ENCODE peak calls at places on chromosome 14, in eight cellular contexts. One of them, this sample, is unnamed.

GRCh38 chr14:45716506-45716905 is 463.5 kb upstream of the MIS18BP1 start:
- DNase-seq in MCF 10A: peak; percentile 12
- DNase-seq in CD4-positive, alpha-beta T cell: no peak
- DNase-seq in HCEC 1CT: no peak
- DNase-seq in naive B cell: no peak
- DNase-seq in RPMI7951: peak; percentile 39
- DNase-seq in endothelial cell: peak; percentile 9
- DNase-seq in Right ventricle myocardium superior: no peak
- DNase-seq in this sample: no peak

GRCh38 chr14:50805396-50805795 is 25.6 kb downstream of the NIN start:
- DNase-seq in MCF 10A: no peak
- DNase-seq in CD4-positive, alpha-beta T cell: no peak
- DNase-seq in HCEC 1CT: no peak
- DNase-seq in naive B cell: no peak
- DNase-seq in RPMI7951: no peak
- DNase-seq in endothelial cell: no peak
- DNase-seq in Right ventricle myocardium superior: no peak
- DNase-seq in this sample: no peak

GRCh38 chr14:35534884-35535793 is 1.2 kb downstream of the INSM2 start:
- DNase-seq in MCF 10A: peak; percentile 52
- DNase-seq in CD4-positive, alpha-beta T cell: peak; percentile 43
- DNase-seq in HCEC 1CT: no peak
- DNase-seq in naive B cell: peak; percentile 73
- DNase-seq in RPMI7951: peak; percentile 55
- DNase-seq in endothelial cell: peak; percentile 89
- DNase-seq in Right ventricle myocardium superior: peak; percentile 70
- DNase-seq in this sample: peak; percentile 45

GRCh38 chr14:54713364-54713763 is 146.4 kb downstream of the SAMD4A start:
- DNase-seq in MCF 10A: no peak
- DNase-seq in CD4-positive, alpha-beta T cell: no peak
- DNase-seq in HCEC 1CT: peak; percentile 22
- DNase-seq in naive B cell: no peak
- DNase-seq in RPMI7951: peak; percentile 48
- DNase-seq in endothelial cell: no peak
- DNase-seq in Right ventricle myocardium superior: no peak
- DNase-seq in this sample: no peak

GRCh38 chr14:55118761-55119160 is 10.3 kb upstream of the LGALS3 start:
- DNase-seq in MCF 10A: no peak
- DNase-seq in CD4-positive, alpha-beta T cell: no peak
- DNase-seq in HCEC 1CT: no peak
- DNase-seq in naive B cell: no peak
- DNase-seq in RPMI7951: no peak
- DNase-seq in endothelial cell: no peak
- DNase-seq in Right ventricle myocardium superior: no peak
- DNase-seq in this sample: no peak

GRCh38 chr14:22174412-22174811 is 414.6 kb downstream of the DAD1 start:
- DNase-seq in MCF 10A: no peak
- DNase-seq in CD4-positive, alpha-beta T cell: no peak
- DNase-seq in HCEC 1CT: no peak
- DNase-seq in naive B cell: no peak
- DNase-seq in RPMI7951: no peak
- DNase-seq in endothelial cell: no peak
- DNase-seq in Right ventricle myocardium superior: no peak
- DNase-seq in this sample: no peak

GRCh38 chr14:29390046-29390841 is 537.4 kb downstream of the PRKD1 start:
- DNase-seq in MCF 10A: no peak
- DNase-seq in CD4-positive, alpha-beta T cell: no peak
- DNase-seq in HCEC 1CT: no peak
- DNase-seq in naive B cell: no peak
- DNase-seq in RPMI7951: no peak
- DNase-seq in endothelial cell: no peak
- DNase-seq in Right ventricle myocardium superior: no peak
- DNase-seq in this sample: no peak

GRCh38 chr14:74160763-74161162 is 76.0 kb downstream of the LIN52 start:
- DNase-seq in MCF 10A: no peak
- DNase-seq in CD4-positive, alpha-beta T cell: no peak
- DNase-seq in HCEC 1CT: no peak
- DNase-seq in naive B cell: no peak
- DNase-seq in RPMI7951: no peak
- DNase-seq in endothelial cell: no peak
- DNase-seq in Right ventricle myocardium superior: no peak
- DNase-seq in this sample: no peak

GRCh38 chr14:22536853-22537338 is 52.1 kb downstream of the DAD1 start:
- DNase-seq in MCF 10A: peak; percentile 98
- DNase-seq in CD4-positive, alpha-beta T cell: peak; percentile 68
- DNase-seq in HCEC 1CT: peak; percentile 95
- DNase-seq in naive B cell: no peak
- DNase-seq in RPMI7951: peak; percentile 96
- DNase-seq in endothelial cell: no peak
- DNase-seq in Right ventricle myocardium superior: no peak
- DNase-seq in this sample: no peak

GRCh38 chr14:67729072-67729561 is 27.4 kb downstream of the RDH12 start:
- DNase-seq in MCF 10A: no peak
- DNase-seq in CD4-positive, alpha-beta T cell: no peak
- DNase-seq in HCEC 1CT: no peak
- DNase-seq in naive B cell: no peak
- DNase-seq in RPMI7951: no peak
- DNase-seq in endothelial cell: no peak
- DNase-seq in Right ventricle myocardium superior: no peak
- DNase-seq in this sample: no peak

GRCh38 chr14:72097173-72097783 is 165.0 kb downstream of the RGS6 start:
- DNase-seq in MCF 10A: no peak
- DNase-seq in CD4-positive, alpha-beta T cell: no peak
- DNase-seq in HCEC 1CT: no peak
- DNase-seq in naive B cell: no peak
- DNase-seq in RPMI7951: no peak
- DNase-seq in endothelial cell: no peak
- DNase-seq in Right ventricle myocardium superior: no peak
- DNase-seq in this sample: no peak

GRCh38 chr14:102774391-102775153 is 2.7 kb upstream of the TRAF3 start:
- DNase-seq in MCF 10A: peak; percentile 75
- DNase-seq in CD4-positive, alpha-beta T cell: peak; percentile 56
- DNase-seq in HCEC 1CT: peak; percentile 69
- DNase-seq in naive B cell: peak; percentile 75
- DNase-seq in RPMI7951: peak; percentile 71
- DNase-seq in endothelial cell: peak; percentile 48
- DNase-seq in Right ventricle myocardium superior: no peak
- DNase-seq in this sample: no peak

GRCh38 chr14:79548836-79549235 is 662.5 kb downstream of the DIO2 start:
- DNase-seq in MCF 10A: no peak
- DNase-seq in CD4-positive, alpha-beta T cell: no peak
- DNase-seq in HCEC 1CT: no peak
- DNase-seq in naive B cell: no peak
- DNase-seq in RPMI7951: no peak
- DNase-seq in endothelial cell: no peak
- DNase-seq in Right ventricle myocardium superior: no peak
- DNase-seq in this sample: no peak

GRCh38 chr14:74377976-74378690 is 29.9 kb downstream of the VRTN start:
- DNase-seq in MCF 10A: no peak
- DNase-seq in CD4-positive, alpha-beta T cell: no peak
- DNase-seq in HCEC 1CT: no peak
- DNase-seq in naive B cell: no peak
- DNase-seq in RPMI7951: no peak
- DNase-seq in endothelial cell: no peak
- DNase-seq in Right ventricle myocardium superior: no peak
- DNase-seq in this sample: no peak

GRCh38 chr14:88515499-88516221 is 39.1 kb downstream of the PTPN21 start:
- DNase-seq in MCF 10A: no peak
- DNase-seq in CD4-positive, alpha-beta T cell: no peak
- DNase-seq in HCEC 1CT: no peak
- DNase-seq in naive B cell: no peak
- DNase-seq in RPMI7951: no peak
- DNase-seq in endothelial cell: no peak
- DNase-seq in Right ventricle myocardium superior: no peak
- DNase-seq in this sample: no peak

GRCh38 chr14:104746951-104747481 is 5.9 kb upstream of the SIVA1 start:
- DNase-seq in MCF 10A: no peak
- DNase-seq in CD4-positive, alpha-beta T cell: no peak
- DNase-seq in HCEC 1CT: no peak
- DNase-seq in naive B cell: no peak
- DNase-seq in RPMI7951: no peak
- DNase-seq in endothelial cell: no peak
- DNase-seq in Right ventricle myocardium superior: peak; percentile 71
- DNase-seq in this sample: no peak

GRCh38 chr14:98576463-98576862 is 695.5 kb downstream of the BCL11B start:
- DNase-seq in MCF 10A: no peak
- DNase-seq in CD4-positive, alpha-beta T cell: no peak
- DNase-seq in HCEC 1CT: no peak
- DNase-seq in naive B cell: no peak
- DNase-seq in RPMI7951: no peak
- DNase-seq in endothelial cell: no peak
- DNase-seq in Right ventricle myocardium superior: no peak
- DNase-seq in this sample: no peak

GRCh38 chr14:91732859-91733477 is 1.1 kb upstream of the CATSPERB start:
- DNase-seq in MCF 10A: no peak
- DNase-seq in CD4-positive, alpha-beta T cell: no peak
- DNase-seq in HCEC 1CT: peak; percentile 64
- DNase-seq in naive B cell: no peak
- DNase-seq in RPMI7951: no peak
- DNase-seq in endothelial cell: no peak
- DNase-seq in Right ventricle myocardium superior: no peak
- DNase-seq in this sample: no peak

GRCh38 chr14:21017528-21018245 is 7.2 kb downstream of the NDRG2 start:
- DNase-seq in MCF 10A: no peak
- DNase-seq in CD4-positive, alpha-beta T cell: no peak
- DNase-seq in HCEC 1CT: no peak
- DNase-seq in naive B cell: no peak
- DNase-seq in RPMI7951: no peak
- DNase-seq in endothelial cell: no peak
- DNase-seq in Right ventricle myocardium superior: no peak
- DNase-seq in this sample: no peak

GRCh38 chr14:91123201-91123600 is 9.3 kb downstream of the DGLUCY start:
- DNase-seq in MCF 10A: no peak
- DNase-seq in CD4-positive, alpha-beta T cell: no peak
- DNase-seq in HCEC 1CT: no peak
- DNase-seq in naive B cell: no peak
- DNase-seq in RPMI7951: no peak
- DNase-seq in endothelial cell: no peak
- DNase-seq in Right ventricle myocardium superior: no peak
- DNase-seq in this sample: no peak

GRCh38 chr14:35337557-35338255 is 45.5 kb downstream of the PSMA6 start:
- DNase-seq in MCF 10A: peak; percentile 22
- DNase-seq in CD4-positive, alpha-beta T cell: no peak
- DNase-seq in HCEC 1CT: no peak
- DNase-seq in naive B cell: no peak
- DNase-seq in RPMI7951: no peak
- DNase-seq in endothelial cell: no peak
- DNase-seq in Right ventricle myocardium superior: no peak
- DNase-seq in this sample: no peak

GRCh38 chr14:53180272-53181221 is 27.4 kb upstream of the DDHD1 start:
- DNase-seq in MCF 10A: peak; percentile 4
- DNase-seq in CD4-positive, alpha-beta T cell: peak; percentile 1
- DNase-seq in HCEC 1CT: peak; percentile 28
- DNase-seq in naive B cell: no peak
- DNase-seq in RPMI7951: peak; percentile 66
- DNase-seq in endothelial cell: no peak
- DNase-seq in Right ventricle myocardium superior: no peak
- DNase-seq in this sample: no peak

GRCh38 chr14:24013654-24014514 is 25.2 kb downstream of the DHRS4L2 start:
- DNase-seq in MCF 10A: peak; percentile 83
- DNase-seq in CD4-positive, alpha-beta T cell: peak; percentile 24
- DNase-seq in HCEC 1CT: peak; percentile 58
- DNase-seq in naive B cell: peak; percentile 48
- DNase-seq in RPMI7951: peak; percentile 69
- DNase-seq in endothelial cell: peak; percentile 63
- DNase-seq in Right ventricle myocardium superior: no peak
- DNase-seq in this sample: no peak

GRCh38 chr14:31080060-31080459 is 53.9 kb upstream of the STRN3 start:
- DNase-seq in MCF 10A: peak; percentile 22
- DNase-seq in CD4-positive, alpha-beta T cell: no peak
- DNase-seq in HCEC 1CT: peak; percentile 39
- DNase-seq in naive B cell: no peak
- DNase-seq in RPMI7951: peak; percentile 24
- DNase-seq in endothelial cell: no peak
- DNase-seq in Right ventricle myocardium superior: no peak
- DNase-seq in this sample: no peak

GRCh38 chr14:68358978-68359861 is 433.6 kb downstream of the ZFP36L1 start:
- DNase-seq in MCF 10A: no peak
- DNase-seq in CD4-positive, alpha-beta T cell: no peak
- DNase-seq in HCEC 1CT: no peak
- DNase-seq in naive B cell: no peak
- DNase-seq in RPMI7951: no peak
- DNase-seq in endothelial cell: no peak
- DNase-seq in Right ventricle myocardium superior: no peak
- DNase-seq in this sample: no peak

GRCh38 chr14:90785474-90785873 is 30.8 kb downstream of the TTC7B start:
- DNase-seq in MCF 10A: peak; percentile 45
- DNase-seq in CD4-positive, alpha-beta T cell: no peak
- DNase-seq in HCEC 1CT: no peak
- DNase-seq in naive B cell: no peak
- DNase-seq in RPMI7951: peak; percentile 4
- DNase-seq in endothelial cell: no peak
- DNase-seq in Right ventricle myocardium superior: no peak
- DNase-seq in this sample: no peak

GRCh38 chr14:74973003-74973614 is 17.7 kb upstream of the PGF start:
- DNase-seq in MCF 10A: no peak
- DNase-seq in CD4-positive, alpha-beta T cell: no peak
- DNase-seq in HCEC 1CT: no peak
- DNase-seq in naive B cell: no peak
- DNase-seq in RPMI7951: peak; percentile 22
- DNase-seq in endothelial cell: peak; percentile 59
- DNase-seq in Right ventricle myocardium superior: peak; percentile 86
- DNase-seq in this sample: no peak

GRCh38 chr14:94559638-94560290 is 1.5 kb upstream of the SERPINA4 start:
- DNase-seq in MCF 10A: no peak
- DNase-seq in CD4-positive, alpha-beta T cell: no peak
- DNase-seq in HCEC 1CT: no peak
- DNase-seq in naive B cell: no peak
- DNase-seq in RPMI7951: no peak
- DNase-seq in endothelial cell: no peak
- DNase-seq in Right ventricle myocardium superior: no peak
- DNase-seq in this sample: no peak

GRCh38 chr14:61229475-61229888 is 51.7 kb downstream of the TMEM30B start:
- DNase-seq in MCF 10A: no peak
- DNase-seq in CD4-positive, alpha-beta T cell: no peak
- DNase-seq in HCEC 1CT: no peak
- DNase-seq in naive B cell: no peak
- DNase-seq in RPMI7951: no peak
- DNase-seq in endothelial cell: no peak
- DNase-seq in Right ventricle myocardium superior: no peak
- DNase-seq in this sample: no peak

GRCh38 chr14:75390183-75390582 is 37.6 kb upstream of the JDP2 start:
- DNase-seq in MCF 10A: no peak
- DNase-seq in CD4-positive, alpha-beta T cell: no peak
- DNase-seq in HCEC 1CT: no peak
- DNase-seq in naive B cell: no peak
- DNase-seq in RPMI7951: no peak
- DNase-seq in endothelial cell: no peak
- DNase-seq in Right ventricle myocardium superior: no peak
- DNase-seq in this sample: no peak

GRCh38 chr14:80213602-80214001 is 2.3 kb upstream of the DIO2 start:
- DNase-seq in MCF 10A: peak; percentile 83
- DNase-seq in CD4-positive, alpha-beta T cell: no peak
- DNase-seq in HCEC 1CT: peak; percentile 69
- DNase-seq in naive B cell: no peak
- DNase-seq in RPMI7951: peak; percentile 44
- DNase-seq in endothelial cell: peak; percentile 64
- DNase-seq in Right ventricle myocardium superior: no peak
- DNase-seq in this sample: no peak

GRCh38 chr14:52241102-52241793 is 26.2 kb upstream of the PTGDR start:
- DNase-seq in MCF 10A: peak; percentile 71
- DNase-seq in CD4-positive, alpha-beta T cell: no peak
- DNase-seq in HCEC 1CT: peak; percentile 91
- DNase-seq in naive B cell: no peak
- DNase-seq in RPMI7951: peak; percentile 44
- DNase-seq in endothelial cell: no peak
- DNase-seq in Right ventricle myocardium superior: no peak
- DNase-seq in this sample: no peak

GRCh38 chr14:86505808-86506207 is 975.9 kb downstream of the FLRT2 start:
- DNase-seq in MCF 10A: peak; percentile 42
- DNase-seq in CD4-positive, alpha-beta T cell: no peak
- DNase-seq in HCEC 1CT: no peak
- DNase-seq in naive B cell: no peak
- DNase-seq in RPMI7951: no peak
- DNase-seq in endothelial cell: no peak
- DNase-seq in Right ventricle myocardium superior: no peak
- DNase-seq in this sample: no peak

GRCh38 chr14:104405566-104406226 is 173.9 kb upstream of the C14orf180 start:
- DNase-seq in MCF 10A: no peak
- DNase-seq in CD4-positive, alpha-beta T cell: no peak
- DNase-seq in HCEC 1CT: no peak
- DNase-seq in naive B cell: no peak
- DNase-seq in RPMI7951: no peak
- DNase-seq in endothelial cell: no peak
- DNase-seq in Right ventricle myocardium superior: peak; percentile 4
- DNase-seq in this sample: no peak

This sample was measured in stimulated activated CD8-positive, alpha-beta memory T cell treated with anti-CD3 and anti-CD28 coated beads, Interleukin-15, amount 100 ng/mL, for 24 hours.